ENCODE peak calls at places on chromosomes 13 and 19, in four cellular contexts. One of them, this sample, is unnamed.
A peak's percentile ranks its signal among the peaks of the same experiment; 100 is the strongest.

GRCh38 chr13:51332566-51333361 is 6.7 kb upstream of the SERPINE3 start:
- DNase-seq in heart right ventricle: no peak
- DNase-seq in left ventricle myocardium inferior: no peak
- DNase-seq in uterus: no peak
- DNase-seq in this sample: no peak

GRCh38 chr13:49627831-49628652 is at the start of gene ARL11:
- DNase-seq in left ventricle myocardium inferior: peak; percentile 64
- DNase-seq in uterus: no peak
- DNase-seq in heart right ventricle: peak; percentile 60
- DNase-seq in this sample: peak; percentile 33

GRCh38 chr19:29887498-29887897 is 54.5 kb upstream of the URI1 start:
- DNase-seq in heart right ventricle: no peak
- DNase-seq in left ventricle myocardium inferior: no peak
- DNase-seq in uterus: no peak
- DNase-seq in this sample: no peak

GRCh38 chr19:33750587-33751385 is 45.9 kb upstream of the KCTD15 start:
- DNase-seq in uterus: no peak
- DNase-seq in heart right ventricle: no peak
- DNase-seq in left ventricle myocardium inferior: no peak
- DNase-seq in this sample: no peak

GRCh38 chr19:6018786-6019185 is 40.8 kb upstream of the RANBP3 start:
- DNase-seq in heart right ventricle: no peak
- DNase-seq in uterus: no peak
- DNase-seq in left ventricle myocardium inferior: no peak
- DNase-seq in this sample: no peak

GRCh38 chr19:50416034-50416814 is 2.5 kb upstream of the SPIB start:
- DNase-seq in uterus: no peak
- DNase-seq in heart right ventricle: no peak
- DNase-seq in left ventricle myocardium inferior: no peak
- DNase-seq in this sample: no peak

GRCh38 chr19:29680447-29680846 is 15.2 kb downstream of the PLEKHF1 start:
- DNase-seq in uterus: no peak
- DNase-seq in heart right ventricle: peak; percentile 54
- DNase-seq in left ventricle myocardium inferior: peak; percentile 53
- DNase-seq in this sample: peak; percentile 80

GRCh38 chr13:59879281-59879680 is 284.4 kb downstream of the DIAPH3 start:
- DNase-seq in uterus: no peak
- DNase-seq in heart right ventricle: no peak
- DNase-seq in left ventricle myocardium inferior: no peak
- DNase-seq in this sample: no peak

GRCh38 chr13:76723551-76724232 is 162.5 kb downstream of the KCTD12 start:
- DNase-seq in uterus: no peak
- DNase-seq in heart right ventricle: no peak
- DNase-seq in left ventricle myocardium inferior: peak; percentile 15
- DNase-seq in this sample: no peak

GRCh38 chr13:100512422-100512821 is 76.2 kb downstream of the GGACT start:
- DNase-seq in uterus: no peak
- DNase-seq in left ventricle myocardium inferior: no peak
- DNase-seq in heart right ventricle: no peak
- DNase-seq in this sample: no peak

GRCh38 chr19:2221918-2222317 is 14.2 kb downstream of the PLEKHJ1 start:
- DNase-seq in uterus: no peak
- DNase-seq in left ventricle myocardium inferior: no peak
- DNase-seq in heart right ventricle: no peak
- DNase-seq in this sample: no peak

GRCh38 chr19:28514166-28514565 is 698.8 kb downstream of the UQCRFS1 start:
- DNase-seq in uterus: no peak
- DNase-seq in left ventricle myocardium inferior: no peak
- DNase-seq in heart right ventricle: no peak
- DNase-seq in this sample: no peak

GRCh38 chr13:106083620-106084350 is 451.7 kb downstream of the EFNB2 start:
- DNase-seq in heart right ventricle: no peak
- DNase-seq in left ventricle myocardium inferior: no peak
- DNase-seq in uterus: no peak
- DNase-seq in this sample: no peak

GRCh38 chr19:55459950-55460657 is 1.3 kb downstream of the ISOC2 start:
- DNase-seq in uterus: no peak
- DNase-seq in left ventricle myocardium inferior: no peak
- DNase-seq in heart right ventricle: no peak
- DNase-seq in this sample: no peak

GRCh38 chr13:51519839-51520238 is 64.4 kb upstream of the WDFY2 start:
- DNase-seq in uterus: no peak
- DNase-seq in left ventricle myocardium inferior: no peak
- DNase-seq in heart right ventricle: no peak
- DNase-seq in this sample: no peak

GRCh38 chr19:56477429-56478338 is 539 bp upstream of the ZNF667 start:
- DNase-seq in left ventricle myocardium inferior: peak; percentile 93
- DNase-seq in uterus: peak; percentile 91
- DNase-seq in heart right ventricle: peak; percentile 93
- DNase-seq in this sample: peak; percentile 42

GRCh38 chr19:4529924-4530522 is 5.0 kb downstream of the PLIN5 start:
- DNase-seq in heart right ventricle: no peak
- DNase-seq in uterus: no peak
- DNase-seq in left ventricle myocardium inferior: no peak
- DNase-seq in this sample: no peak

GRCh38 chr13:110119943-110120905 is 186.7 kb downstream of the COL4A1 start:
- DNase-seq in heart right ventricle: no peak
- DNase-seq in left ventricle myocardium inferior: no peak
- DNase-seq in uterus: no peak
- DNase-seq in this sample: no peak

GRCh38 chr19:55044771-55045716 is 7.0 kb upstream of the GP6 start:
- DNase-seq in left ventricle myocardium inferior: no peak
- DNase-seq in heart right ventricle: no peak
- DNase-seq in uterus: no peak
- DNase-seq in this sample: no peak

GRCh38 chr19:52221031-52221430 is 31.2 kb downstream of the PPP2R1A start:
- DNase-seq in uterus: no peak
- DNase-seq in left ventricle myocardium inferior: no peak
- DNase-seq in heart right ventricle: no peak
- DNase-seq in this sample: no peak

GRCh38 chr19:6868341-6868740 is 19.0 kb upstream of the ADGRE1 start:
- DNase-seq in uterus: no peak
- DNase-seq in left ventricle myocardium inferior: no peak
- DNase-seq in heart right ventricle: no peak
- DNase-seq in this sample: no peak

GRCh38 chr13:52127783-52128702 is 830 bp downstream of the NEK5 start:
- DNase-seq in heart right ventricle: peak; percentile 16
- DNase-seq in left ventricle myocardium inferior: peak; percentile 33
- DNase-seq in uterus: peak; percentile 47
- DNase-seq in this sample: peak; percentile 44

GRCh38 chr19:2983351-2984195 is 6.2 kb downstream of the TLE6 start:
- DNase-seq in left ventricle myocardium inferior: peak; percentile 74
- DNase-seq in uterus: peak; percentile 77
- DNase-seq in heart right ventricle: peak; percentile 75
- DNase-seq in this sample: no peak

GRCh38 chr13:110915057-110915873 is at the start of gene ANKRD10:
- DNase-seq in uterus: peak; percentile 100
- DNase-seq in left ventricle myocardium inferior: peak; percentile 99
- DNase-seq in heart right ventricle: peak; percentile 99
- DNase-seq in this sample: peak; percentile 93

GRCh38 chr13:65154661-65155447 is 2075.3 kb downstream of the PCDH9 start:
- DNase-seq in uterus: no peak
- DNase-seq in left ventricle myocardium inferior: no peak
- DNase-seq in heart right ventricle: no peak
- DNase-seq in this sample: no peak

GRCh38 chr13:94825507-94825906 is 113.2 kb upstream of the SOX21 start:
- DNase-seq in heart right ventricle: peak; percentile 27
- DNase-seq in left ventricle myocardium inferior: peak; percentile 54
- DNase-seq in uterus: peak; percentile 58
- DNase-seq in this sample: no peak

GRCh38 chr19:28388988-28389387 is 824.0 kb downstream of the UQCRFS1 start:
- DNase-seq in left ventricle myocardium inferior: no peak
- DNase-seq in uterus: no peak
- DNase-seq in heart right ventricle: no peak
- DNase-seq in this sample: no peak

GRCh38 chr19:8163781-8164180 is 14.4 kb upstream of the FBN3 start:
- DNase-seq in uterus: no peak
- DNase-seq in heart right ventricle: no peak
- DNase-seq in left ventricle myocardium inferior: no peak
- DNase-seq in this sample: no peak

GRCh38 chr13:95298971-95299627 is 2.2 kb downstream of the ABCC4 start:
- DNase-seq in heart right ventricle: no peak
- DNase-seq in uterus: no peak
- DNase-seq in left ventricle myocardium inferior: no peak
- DNase-seq in this sample: no peak

GRCh38 chr19:2239771-2240770 is 3.4 kb downstream of the SF3A2 start:
- DNase-seq in heart right ventricle: no peak
- DNase-seq in uterus: no peak
- DNase-seq in left ventricle myocardium inferior: no peak
- DNase-seq in this sample: peak; percentile 29

GRCh38 chr19:5048727-5049553 is 80.0 kb downstream of the KDM4B start:
- DNase-seq in heart right ventricle: no peak
- DNase-seq in left ventricle myocardium inferior: no peak
- DNase-seq in uterus: peak; percentile 61
- DNase-seq in this sample: no peak

GRCh38 chr13:27549406-27549981 is 70.8 kb downstream of the LNX2 start:
- DNase-seq in heart right ventricle: no peak
- DNase-seq in uterus: no peak
- DNase-seq in left ventricle myocardium inferior: no peak
- DNase-seq in this sample: no peak

GRCh38 chr19:33108161-33108560 is 23.8 kb upstream of the WDR88 start:
- DNase-seq in heart right ventricle: no peak
- DNase-seq in left ventricle myocardium inferior: no peak
- DNase-seq in uterus: no peak
- DNase-seq in this sample: no peak

GRCh38 chr19:611506-611869 is 21.8 kb downstream of the HCN2 start:
- DNase-seq in heart right ventricle: no peak
- DNase-seq in uterus: no peak
- DNase-seq in left ventricle myocardium inferior: no peak
- DNase-seq in this sample: peak; percentile 46

GRCh38 chr13:33172911-33173310 is 112.6 kb downstream of the STARD13 start:
- DNase-seq in uterus: no peak
- DNase-seq in left ventricle myocardium inferior: no peak
- DNase-seq in heart right ventricle: no peak
- DNase-seq in this sample: no peak

GRCh38 chr13:106533101-106533939 is 2.1 kb downstream of the EFNB2 start:
- DNase-seq in uterus: peak; percentile 80
- DNase-seq in left ventricle myocardium inferior: peak; percentile 81
- DNase-seq in heart right ventricle: peak; percentile 86
- DNase-seq in this sample: no peak

DNA sequence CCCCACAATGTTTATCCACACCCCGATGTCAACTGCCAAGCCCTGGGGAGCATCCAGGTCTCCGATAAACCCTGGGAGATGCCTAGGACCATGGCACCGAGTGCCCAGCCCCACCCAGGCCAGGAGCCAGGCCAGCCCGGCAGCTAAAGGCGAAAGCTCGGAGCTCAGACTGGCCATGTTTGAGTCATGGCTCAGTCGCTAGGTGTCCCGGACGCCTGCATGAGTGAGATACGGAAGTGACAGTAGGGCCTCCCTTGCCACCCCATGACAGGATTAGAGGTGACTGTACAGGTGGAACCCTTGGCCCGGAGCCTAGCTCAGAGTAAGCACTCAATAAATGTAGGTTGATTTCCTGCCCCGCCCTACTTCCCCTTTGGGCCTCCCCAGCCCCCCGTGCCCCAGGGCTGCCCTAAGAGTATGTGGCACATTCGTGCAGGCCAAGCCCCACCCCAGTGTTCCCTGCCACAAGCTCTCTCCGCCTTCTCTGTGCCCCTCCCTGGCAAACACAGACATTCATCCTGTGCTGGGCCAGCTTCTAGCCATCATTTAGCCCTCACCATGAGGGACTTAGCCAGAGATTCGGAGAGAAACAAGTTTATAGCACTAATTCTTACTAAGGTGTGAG is 5.8 kb upstream of the TPM4 start:
- DNase-seq in left ventricle myocardium inferior: peak; percentile 46
- DNase-seq in heart right ventricle: peak; percentile 36
- DNase-seq in uterus: no peak
- DNase-seq in this sample: peak; percentile 79
- TF ChIP-seq CTCF in left ventricle myocardium inferior: no peak
- TF ChIP-seq CTCF in heart right ventricle: no peak
- TF ChIP-seq CTCF in uterus: no peak
- TF ChIP-seq CTCF in this sample: peak; percentile 37

DNA sequence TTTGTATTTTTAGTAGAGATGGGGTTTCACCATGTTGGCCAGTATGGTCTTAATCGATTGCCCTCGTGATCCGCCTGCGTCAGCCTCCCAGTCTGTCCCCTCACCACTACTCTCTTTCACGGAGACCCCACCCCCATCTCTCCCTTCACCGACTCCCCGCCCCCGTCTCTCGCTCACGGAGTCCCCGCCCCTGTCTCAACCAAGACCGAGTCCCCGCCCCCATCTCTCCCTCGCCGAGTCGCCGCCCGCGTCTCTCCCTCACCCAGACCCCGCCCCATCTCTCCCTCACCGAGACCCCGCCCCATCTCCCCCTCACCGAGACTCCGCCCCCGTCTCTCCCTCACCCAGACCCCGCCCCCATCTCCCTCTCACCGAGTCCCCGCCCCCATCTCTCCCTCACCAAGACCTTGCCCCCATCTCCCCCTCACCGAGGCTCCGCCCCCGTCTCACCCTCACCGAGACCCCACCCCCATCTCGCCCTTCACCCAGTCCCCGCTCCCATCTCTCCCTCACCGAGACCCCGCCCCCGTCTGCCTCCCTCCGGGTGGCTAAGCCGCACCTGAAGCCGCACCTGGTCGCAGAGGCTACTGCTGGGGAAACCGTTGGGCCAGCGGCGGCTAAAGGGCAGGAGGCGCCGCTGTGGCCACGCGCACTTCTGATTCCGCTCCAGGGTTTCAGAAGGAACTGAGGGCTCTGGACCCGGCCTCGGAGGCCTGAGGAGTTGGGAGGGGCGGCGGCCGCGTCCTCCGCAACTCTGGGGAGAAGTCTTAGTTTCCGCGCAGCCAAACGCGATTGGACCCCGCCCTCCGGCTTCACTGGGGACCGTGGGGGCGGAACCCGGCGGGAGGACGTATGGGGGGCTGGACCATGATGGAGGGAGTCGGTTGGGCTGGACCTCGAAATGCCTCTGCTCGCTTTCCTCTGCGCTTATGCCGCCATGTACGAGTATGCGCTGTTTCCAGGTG is 17.1 kb upstream of the ZNF846 start:
- DNase-seq in heart right ventricle: peak; percentile 97
- DNase-seq in uterus: peak; percentile 96
- DNase-seq in left ventricle myocardium inferior: peak; percentile 97
- DNase-seq in this sample: peak; percentile 99
- H3K27ac ChIP-seq in heart right ventricle: peak overlapping the region; percentile 98
- H3K27ac ChIP-seq in uterus: peak overlapping the region; percentile 100
- H3K27ac ChIP-seq in left ventricle myocardium inferior: peak overlapping the region; percentile 98
- H3K27ac ChIP-seq in this sample: peak overlapping the region; percentile 92

GRCh38 chr13:74681891-74682290 is 547.7 kb upstream of the KLF12 start:
- DNase-seq in heart right ventricle: no peak
- DNase-seq in left ventricle myocardium inferior: no peak
- DNase-seq in uterus: no peak
- DNase-seq in this sample: no peak
- TF ChIP-seq CTCF in heart right ventricle: no peak
- TF ChIP-seq CTCF in left ventricle myocardium inferior: no peak
- TF ChIP-seq CTCF in uterus: no peak
- TF ChIP-seq CTCF in this sample: no peak

DNA sequence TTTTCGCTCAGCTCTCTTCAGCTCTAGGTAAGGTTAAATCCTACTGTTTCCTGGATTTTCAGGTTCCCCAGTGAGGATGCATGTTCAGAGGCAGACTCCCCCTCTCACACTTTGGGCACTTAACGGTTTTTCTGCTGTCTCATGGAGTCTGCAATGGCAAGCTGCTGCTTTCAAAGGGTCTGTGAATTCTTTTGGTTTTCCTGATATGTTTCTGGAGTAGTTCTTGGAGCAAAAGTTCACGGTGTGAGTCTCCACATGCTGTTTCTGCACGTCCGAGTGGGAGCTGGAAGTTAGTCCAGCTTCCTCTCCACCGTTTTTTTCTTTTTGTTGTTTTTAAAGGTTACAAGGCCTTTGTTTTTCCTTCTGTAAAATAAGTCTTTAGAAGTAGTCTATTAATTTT is 35.5 kb downstream of the DNAJC15 start:
- DNase-seq in uterus: no peak
- DNase-seq in left ventricle myocardium inferior: no peak
- DNase-seq in heart right ventricle: no peak
- DNase-seq in this sample: no peak
- H3K27ac ChIP-seq in uterus: no peak overlapping the region
- H3K27ac ChIP-seq in left ventricle myocardium inferior: peak overlapping the region; percentile 83
- H3K27ac ChIP-seq in heart right ventricle: peak overlapping the region; percentile 63
- H3K27ac ChIP-seq in this sample: no peak overlapping the region